ENCODE peak calls at places on chromosomes 12 and 14, in five cellular contexts. Z is A549, T is GM12892, X is transverse colon, J is H1. C is an unnamed sample.

GRCh38 chr12:27652174-27652763 is 44.0 kb upstream of the REP15 start:
- DNase-seq in Z (peak), T (peak), X (peak), J (no peak), C (peak)

GRCh38 chr14:29861996-29862395 is 65.7 kb downstream of the PRKD1 start:
- DNase-seq in Z (no peak), T (no peak), X (no peak), J (no peak), C (no peak)

GRCh38 chr14:43983721-43984120 is 523.4 kb downstream of the FSCB start:
- DNase-seq in Z (no peak), T (no peak), X (no peak), J (no peak), C (no peak)

GRCh38 chr14:29799718-29800117 is 127.9 kb downstream of the PRKD1 start:
- DNase-seq in Z (no peak), T (no peak), X (no peak), J (no peak), C (no peak)

GRCh38 chr14:68468437-68469207 is 324.2 kb downstream of the ZFP36L1 start:
- DNase-seq in Z (no peak), T (no peak), X (no peak), J (no peak), C (no peak)

GRCh38 chr12:47763481-47764344 is 5.0 kb upstream of the RAPGEF3 start:
- DNase-seq in Z (no peak), T (no peak), X (no peak), J (no peak), C (no peak)

GRCh38 chr14:54425068-54425467 is 16.1 kb downstream of the CNIH1 start:
- DNase-seq in Z (no peak), T (no peak), X (no peak), J (no peak), C (no peak)

GRCh38 chr14:69700609-69701008 is 66.3 kb upstream of the SRSF5 start:
- DNase-seq in Z (no peak), T (no peak), X (no peak), J (no peak), C (no peak)

GRCh38 chr14:48970995-48971394 is 615.2 kb downstream of the RPS29 start:
- DNase-seq in Z (no peak), T (no peak), X (no peak), J (no peak), C (no peak)

GRCh38 chr14:90398315-90398811 is 1.5 kb downstream of the CALM1 start:
- DNase-seq in Z (no peak), T (no peak), X (peak), J (no peak), C (no peak)

GRCh38 chr14:65150891-65151290 is 48.6 kb upstream of the MAX start:
- DNase-seq in Z (no peak), T (no peak), X (no peak), J (no peak), C (no peak)

GRCh38 chr12:121668750-121669524 is 517 bp downstream of the MORN3 start:
- DNase-seq in Z (peak), T (no peak), X (peak), J (no peak), C (no peak)

GRCh38 chr14:72430457-72430856 is 463.4 kb downstream of the DPF3 start:
- DNase-seq in Z (no peak), T (no peak), X (no peak), J (no peak), C (no peak)

GRCh38 chr12:100843061-100843460 is 48.5 kb downstream of the ANO4 start:
- DNase-seq in Z (no peak), T (no peak), X (no peak), J (no peak), C (no peak)

GRCh38 chr12:54164402-54165145 is 24.2 kb downstream of the SMUG1 start:
- DNase-seq in Z (no peak), T (no peak), X (no peak), J (no peak), C (no peak)

GRCh38 chr14:96398921-96399320 is 7.0 kb downstream of the AK7 start:
- DNase-seq in Z (no peak), T (no peak), X (no peak), J (no peak), C (no peak)

GRCh38 chr12:81347404-81347803 is 269.5 kb downstream of the ACSS3 start:
- DNase-seq in Z (no peak), T (no peak), X (no peak), J (no peak), C (no peak)

GRCh38 chr12:124413401-124413800 is 118.5 kb downstream of the RFLNA start:
- DNase-seq in Z (no peak), T (no peak), X (no peak), J (no peak), C (no peak)

GRCh38 chr12:26939192-26939832 is 1.0 kb downstream of the FGFR1OP2 start:
- DNase-seq in Z (no peak), T (no peak), X (no peak), J (no peak), C (no peak)

GRCh38 chr14:105582639-105583038 is 56.3 kb downstream of the TMEM121 start:
- DNase-seq in Z (no peak), T (peak), X (peak), J (no peak), C (no peak)

GRCh38 chr14:61573748-61574513 is 121.4 kb upstream of the HIF1A start:
- DNase-seq in Z (no peak), T (no peak), X (no peak), J (no peak), C (no peak)

GRCh38 chr14:89422952-89423345 is 5.9 kb upstream of the FOXN3 start:
- DNase-seq in Z (no peak), T (no peak), X (no peak), J (no peak), C (no peak)

GRCh38 chr12:14435627-14436026 is 70.1 kb downstream of the ATF7IP start:
- DNase-seq in Z (no peak), T (no peak), X (no peak), J (no peak), C (no peak)

GRCh38 chr14:51848120-51848519 is 12.3 kb upstream of the GNG2 start:
- DNase-seq in Z (no peak), T (no peak), X (no peak), J (no peak), C (no peak)

GRCh38 chr12:11778703-11779102 is 129.2 kb downstream of the ETV6 start:
- DNase-seq in Z (no peak), T (no peak), X (no peak), J (no peak), C (no peak)

GRCh38 chr12:98999569-98999968 is 354.5 kb downstream of the APAF1 start:
- DNase-seq in Z (no peak), T (no peak), X (no peak), J (no peak), C (no peak)

GRCh38 chr14:103693514-103693913 is 21.7 kb downstream of the XRCC3 start:
- DNase-seq in Z (no peak), T (no peak), X (peak), J (no peak), C (no peak)

GRCh38 chr12:101078881-101079280 is 131.2 kb downstream of the SLC5A8 start:
- DNase-seq in Z (no peak), T (no peak), X (no peak), J (no peak), C (no peak)

GRCh38 chr14:58227096-58227819 is 17.4 kb upstream of the PSMA3 start:
- DNase-seq in Z (no peak), T (no peak), X (no peak), J (no peak), C (no peak)

DNA sequence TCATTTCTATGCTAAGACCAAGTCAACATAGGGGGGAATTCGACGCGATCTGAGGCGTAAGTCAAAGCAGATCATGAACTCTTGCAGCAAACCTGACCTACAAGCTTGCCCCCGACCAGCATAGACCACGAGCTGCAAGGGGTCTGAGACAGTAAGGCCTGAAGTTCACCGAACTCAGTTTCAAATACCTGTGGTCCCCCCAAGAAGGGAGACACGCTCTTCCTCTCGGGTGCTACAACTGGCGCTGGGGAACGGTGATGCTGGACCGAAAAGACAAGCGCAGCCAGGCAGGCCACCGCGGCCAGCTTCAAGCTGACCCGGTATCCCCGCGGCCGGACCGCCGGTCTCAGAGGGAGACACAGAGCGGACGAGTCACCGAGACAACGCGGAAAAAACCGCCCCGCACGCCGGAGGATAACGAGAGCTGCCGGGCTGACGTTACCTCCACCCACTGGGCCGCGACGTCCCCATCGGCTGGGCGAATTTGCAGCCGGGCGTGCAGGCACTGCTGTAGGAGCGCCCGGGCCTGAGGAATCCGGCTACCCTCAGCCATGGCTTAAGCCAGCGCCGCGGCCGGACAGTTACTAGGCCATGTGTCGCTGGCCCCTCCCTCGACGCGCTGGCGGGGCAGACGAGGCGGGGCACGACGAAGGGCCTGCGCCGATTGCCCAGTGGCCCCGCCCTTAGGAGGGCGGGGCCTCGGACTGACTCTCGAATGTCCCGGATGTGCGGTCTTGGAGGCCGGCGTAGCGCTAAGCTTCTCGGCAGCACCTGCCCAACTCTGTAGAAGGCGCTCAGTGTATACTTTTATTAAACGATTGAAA is at the start of gene DTD2:
- DNase-seq in Z (peak), T (peak), X (peak), J (peak), C (peak)
- TF ChIP-seq POLR2A in Z (peak), T (peak), X (peak), J (peak), C (peak)

DNA sequence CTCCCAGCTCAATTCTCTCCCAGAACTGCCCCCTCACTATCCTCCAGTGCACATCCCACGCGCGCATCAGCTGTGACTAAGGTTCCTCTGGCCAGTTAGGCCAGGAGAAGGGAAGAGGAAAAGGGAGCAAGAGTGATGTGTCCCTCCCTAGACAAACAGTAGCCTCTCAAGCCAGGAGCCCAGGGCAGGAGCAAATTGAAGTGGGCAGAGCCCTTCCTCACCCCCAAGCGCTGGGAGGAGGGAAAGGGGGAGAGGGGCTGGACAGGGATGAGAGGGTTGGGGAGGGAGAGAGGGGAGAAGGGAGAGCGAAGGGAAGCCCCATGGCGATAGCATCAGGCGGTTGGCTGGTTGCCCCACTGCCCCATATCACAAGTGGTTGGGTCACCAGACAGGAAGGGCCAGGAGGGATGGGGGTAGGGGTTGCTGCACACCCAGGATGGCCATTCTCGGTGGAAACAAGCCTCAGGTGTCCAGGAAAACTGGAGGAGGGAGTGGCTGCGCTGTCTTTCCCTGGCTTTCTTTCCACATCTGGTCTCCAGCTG is 1.1 kb downstream of the CD63 start:
- DNase-seq in Z (peak), T (no peak), X (peak), J (no peak), C (no peak)
- TF ChIP-seq POLR2A in Z (peak), T (no peak), X (peak), J (no peak), C (no peak)

GRCh38 chr14:77007975-77008421 is 20.5 kb downstream of the IRF2BPL start:
- DNase-seq in Z (no peak), T (no peak), X (peak), J (no peak), C (no peak)
- TF ChIP-seq POLR2A in Z (no peak), T (no peak), X (no peak), J (no peak), C (no peak)

GRCh38 chr14:34214961-34215360 is 247.1 kb downstream of the SPTSSA start:
- DNase-seq in Z (no peak), T (no peak), X (no peak), J (no peak), C (no peak)
- TF ChIP-seq POLR2A in Z (no peak), T (no peak), X (no peak), J (no peak), C (no peak)